ENCODE peak calls at places on chromosomes 12 and 14, in seven cellular contexts. A is HepG2; T is CD4-positive, CD25-positive, alpha-beta regulatory T cell; Q is CD8-positive, alpha-beta T cell; U is activated effector memory CD4-positive, alpha-beta T cell treated with Interleukin-2 at 50 U/mL for 16 hours; D is frontal cortex; F is AG09309. Z is an unnamed sample.

GRCh38 chr12:54414191-54414525 is 4.9 kb downstream of the ITGA5 start:
- DNase-seq in A (no peak), T (no peak), Q (no peak), U (no peak), D (no peak), F (no peak), Z (no peak)

GRCh38 chr12:51242896-51243295 is 4.3 kb downstream of the DAZAP2 start:
- DNase-seq in A (no peak), T (no peak), Q (no peak), U (no peak), D (no peak), F (no peak), Z (no peak)

GRCh38 chr12:31117203-31118011 is 43.7 kb downstream of the DDX11 start:
- DNase-seq in A (peak), T (peak), Q (peak), U (peak), D (peak), F (no peak), Z (no peak)

GRCh38 chr14:100450049-100450448 is 126.9 kb downstream of the SLC25A47 start:
- DNase-seq in A (no peak), T (no peak), Q (no peak), U (no peak), D (no peak), F (no peak), Z (no peak)

GRCh38 chr14:62289471-62289870 is 527.3 kb downstream of the SNAPC1 start:
- DNase-seq in A (no peak), T (no peak), Q (no peak), U (no peak), D (no peak), F (no peak), Z (no peak)

GRCh38 chr14:90555126-90556049 is 158.6 kb downstream of the CALM1 start:
- DNase-seq in A (no peak), T (no peak), Q (no peak), U (no peak), D (no peak), F (no peak), Z (no peak)

GRCh38 chr14:71003156-71003555 is 95.9 kb downstream of the PCNX1 start:
- DNase-seq in A (no peak), T (no peak), Q (no peak), U (no peak), D (no peak), F (no peak), Z (no peak)

GRCh38 chr12:48221645-48222044 is 18.6 kb upstream of the OR10AD1 start:
- DNase-seq in A (no peak), T (no peak), Q (no peak), U (no peak), D (no peak), F (no peak), Z (no peak)

GRCh38 chr14:52553002-52553670 is 500 bp downstream of the GPR137C start:
- DNase-seq in A (no peak), T (no peak), Q (peak), U (peak), D (peak), F (no peak), Z (no peak)

GRCh38 chr14:50839696-50840095 is 8.7 kb upstream of the NIN start:
- DNase-seq in A (no peak), T (no peak), Q (no peak), U (no peak), D (no peak), F (no peak), Z (no peak)

GRCh38 chr12:27142102-27142721 is 59.8 kb upstream of the C12orf71 start:
- DNase-seq in A (peak), T (peak), Q (peak), U (no peak), D (peak), F (peak), Z (no peak)

GRCh38 chr12:22215467-22216253 is 118.8 kb downstream of the ST8SIA1 start:
- DNase-seq in A (no peak), T (no peak), Q (no peak), U (no peak), D (no peak), F (no peak), Z (no peak)

Z was measured in kidney epithelial cell.